ENCODE peak calls at places on chromosomes 7 and 10, in ten cellular contexts. One of them, this sample, is unnamed.

GRCh38 chr7:155361363-155361680 is 63.6 kb downstream of the INSIG1 start:
- DNase-seq in transverse colon: no peak
- DNase-seq in BJ: no peak
- DNase-seq in thoracic aorta: no peak
- DNase-seq in right lobe of liver: peak; percentile 30
- DNase-seq in cardiac fibroblast: no peak
- DNase-seq in dorsolateral prefrontal cortex: no peak
- DNase-seq in RWPE1: no peak
- DNase-seq in nephron progenitor cell: no peak
- DNase-seq in HFFc6: no peak
- DNase-seq in this sample: no peak

GRCh38 chr7:41219276-41219675 is 483.6 kb downstream of the INHBA start:
- DNase-seq in BJ: no peak
- DNase-seq in RWPE1: no peak
- DNase-seq in nephron progenitor cell: no peak
- DNase-seq in cardiac fibroblast: peak; percentile 27
- DNase-seq in right lobe of liver: no peak
- DNase-seq in thoracic aorta: no peak
- DNase-seq in transverse colon: no peak
- DNase-seq in dorsolateral prefrontal cortex: no peak
- DNase-seq in HFFc6: no peak
- DNase-seq in this sample: no peak

GRCh38 chr10:129580010-129580409 is 113.0 kb downstream of the MGMT start:
- DNase-seq in RWPE1: no peak
- DNase-seq in right lobe of liver: no peak
- DNase-seq in transverse colon: no peak
- DNase-seq in BJ: no peak
- DNase-seq in dorsolateral prefrontal cortex: no peak
- DNase-seq in nephron progenitor cell: no peak
- DNase-seq in thoracic aorta: no peak
- DNase-seq in cardiac fibroblast: no peak
- DNase-seq in HFFc6: no peak
- DNase-seq in this sample: no peak

GRCh38 chr7:111744501-111745155 is 182.3 kb upstream of the IMMP2L start:
- DNase-seq in dorsolateral prefrontal cortex: no peak
- DNase-seq in thoracic aorta: no peak
- DNase-seq in right lobe of liver: no peak
- DNase-seq in HFFc6: peak; percentile 59
- DNase-seq in BJ: no peak
- DNase-seq in transverse colon: no peak
- DNase-seq in nephron progenitor cell: no peak
- DNase-seq in RWPE1: no peak
- DNase-seq in cardiac fibroblast: peak; percentile 38
- DNase-seq in this sample: no peak

GRCh38 chr10:49365675-49366415 is 30.0 kb downstream of the DRGX start:
- DNase-seq in nephron progenitor cell: no peak
- DNase-seq in transverse colon: no peak
- DNase-seq in right lobe of liver: no peak
- DNase-seq in cardiac fibroblast: no peak
- DNase-seq in dorsolateral prefrontal cortex: no peak
- DNase-seq in BJ: no peak
- DNase-seq in HFFc6: no peak
- DNase-seq in RWPE1: no peak
- DNase-seq in thoracic aorta: no peak
- DNase-seq in this sample: no peak

GRCh38 chr10:70596860-70597809 is 5.4 kb downstream of the PRF1 start:
- DNase-seq in HFFc6: no peak
- DNase-seq in right lobe of liver: no peak
- DNase-seq in BJ: no peak
- DNase-seq in cardiac fibroblast: no peak
- DNase-seq in dorsolateral prefrontal cortex: no peak
- DNase-seq in transverse colon: no peak
- DNase-seq in nephron progenitor cell: no peak
- DNase-seq in RWPE1: peak; percentile 34
- DNase-seq in thoracic aorta: no peak
- DNase-seq in this sample: no peak

GRCh38 chr10:69045441-69046300 is 42.2 kb upstream of the SRGN start:
- DNase-seq in HFFc6: no peak
- DNase-seq in transverse colon: no peak
- DNase-seq in cardiac fibroblast: peak; percentile 82
- DNase-seq in dorsolateral prefrontal cortex: no peak
- DNase-seq in nephron progenitor cell: no peak
- DNase-seq in thoracic aorta: no peak
- DNase-seq in right lobe of liver: no peak
- DNase-seq in RWPE1: peak; percentile 77
- DNase-seq in BJ: no peak
- DNase-seq in this sample: no peak

GRCh38 chr10:114876602-114877300 is 55.2 kb downstream of the FHIP2A start:
- DNase-seq in thoracic aorta: no peak
- DNase-seq in HFFc6: peak; percentile 52
- DNase-seq in nephron progenitor cell: peak; percentile 79
- DNase-seq in cardiac fibroblast: peak; percentile 82
- DNase-seq in transverse colon: peak; percentile 62
- DNase-seq in right lobe of liver: peak; percentile 77
- DNase-seq in dorsolateral prefrontal cortex: peak; percentile 80
- DNase-seq in RWPE1: peak; percentile 90
- DNase-seq in BJ: no peak
- DNase-seq in this sample: peak; percentile 52

GRCh38 chr10:118409295-118409694 is 67.2 kb upstream of the FAM204A start:
- DNase-seq in cardiac fibroblast: no peak
- DNase-seq in right lobe of liver: no peak
- DNase-seq in HFFc6: no peak
- DNase-seq in dorsolateral prefrontal cortex: no peak
- DNase-seq in transverse colon: no peak
- DNase-seq in nephron progenitor cell: no peak
- DNase-seq in RWPE1: no peak
- DNase-seq in BJ: no peak
- DNase-seq in thoracic aorta: no peak
- DNase-seq in this sample: no peak

GRCh38 chr10:132865236-132865635 is 77.1 kb downstream of the CFAP46 start:
- DNase-seq in RWPE1: no peak
- DNase-seq in nephron progenitor cell: peak; percentile 34
- DNase-seq in right lobe of liver: peak; percentile 29
- DNase-seq in HFFc6: no peak
- DNase-seq in dorsolateral prefrontal cortex: peak; percentile 23
- DNase-seq in BJ: no peak
- DNase-seq in cardiac fibroblast: no peak
- DNase-seq in transverse colon: peak; percentile 0
- DNase-seq in thoracic aorta: no peak
- DNase-seq in this sample: peak; percentile 9

GRCh38 chr10:109987413-109987812 is 20.4 kb upstream of the ADD3 start:
- DNase-seq in thoracic aorta: no peak
- DNase-seq in dorsolateral prefrontal cortex: no peak
- DNase-seq in cardiac fibroblast: peak; percentile 74
- DNase-seq in BJ: no peak
- DNase-seq in transverse colon: no peak
- DNase-seq in RWPE1: peak; percentile 42
- DNase-seq in right lobe of liver: no peak
- DNase-seq in nephron progenitor cell: no peak
- DNase-seq in HFFc6: peak; percentile 83
- DNase-seq in this sample: no peak

DNA sequence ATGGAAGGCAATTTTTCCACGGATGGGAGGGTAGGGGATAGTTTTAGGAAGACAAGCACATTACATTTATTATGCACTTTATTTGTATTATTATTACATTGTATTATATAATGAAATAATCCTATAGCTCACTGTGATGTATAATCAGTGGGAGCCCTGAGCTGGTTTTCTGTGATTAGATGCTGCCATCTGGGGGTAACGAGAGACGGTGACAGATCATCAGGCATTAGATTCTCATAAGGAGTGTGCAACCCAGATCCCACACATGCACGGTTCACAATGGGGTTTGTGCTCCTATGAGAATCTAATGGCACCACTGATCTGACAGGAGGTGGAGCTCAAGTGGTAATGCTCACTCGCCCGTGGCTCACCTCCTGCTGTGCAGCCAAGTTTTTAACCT is 103.9 kb upstream of the STK17A start:
- DNase-seq in HFFc6: no peak
- DNase-seq in nephron progenitor cell: no peak
- DNase-seq in BJ: no peak
- DNase-seq in transverse colon: no peak
- DNase-seq in right lobe of liver: no peak
- DNase-seq in RWPE1: no peak
- DNase-seq in dorsolateral prefrontal cortex: no peak
- DNase-seq in thoracic aorta: no peak
- DNase-seq in cardiac fibroblast: no peak
- DNase-seq in this sample: no peak
- TF ChIP-seq CTCF in HFFc6: no peak
- TF ChIP-seq CTCF in nephron progenitor cell: no peak
- TF ChIP-seq CTCF in BJ: no peak
- TF ChIP-seq CTCF in transverse colon: no peak
- TF ChIP-seq CTCF in right lobe of liver: peak; percentile 14
- TF ChIP-seq CTCF in RWPE1: no peak
- TF ChIP-seq CTCF in dorsolateral prefrontal cortex: no peak
- TF ChIP-seq CTCF in thoracic aorta: no peak
- TF ChIP-seq CTCF in cardiac fibroblast: no peak
- TF ChIP-seq CTCF in this sample: no peak

DNA sequence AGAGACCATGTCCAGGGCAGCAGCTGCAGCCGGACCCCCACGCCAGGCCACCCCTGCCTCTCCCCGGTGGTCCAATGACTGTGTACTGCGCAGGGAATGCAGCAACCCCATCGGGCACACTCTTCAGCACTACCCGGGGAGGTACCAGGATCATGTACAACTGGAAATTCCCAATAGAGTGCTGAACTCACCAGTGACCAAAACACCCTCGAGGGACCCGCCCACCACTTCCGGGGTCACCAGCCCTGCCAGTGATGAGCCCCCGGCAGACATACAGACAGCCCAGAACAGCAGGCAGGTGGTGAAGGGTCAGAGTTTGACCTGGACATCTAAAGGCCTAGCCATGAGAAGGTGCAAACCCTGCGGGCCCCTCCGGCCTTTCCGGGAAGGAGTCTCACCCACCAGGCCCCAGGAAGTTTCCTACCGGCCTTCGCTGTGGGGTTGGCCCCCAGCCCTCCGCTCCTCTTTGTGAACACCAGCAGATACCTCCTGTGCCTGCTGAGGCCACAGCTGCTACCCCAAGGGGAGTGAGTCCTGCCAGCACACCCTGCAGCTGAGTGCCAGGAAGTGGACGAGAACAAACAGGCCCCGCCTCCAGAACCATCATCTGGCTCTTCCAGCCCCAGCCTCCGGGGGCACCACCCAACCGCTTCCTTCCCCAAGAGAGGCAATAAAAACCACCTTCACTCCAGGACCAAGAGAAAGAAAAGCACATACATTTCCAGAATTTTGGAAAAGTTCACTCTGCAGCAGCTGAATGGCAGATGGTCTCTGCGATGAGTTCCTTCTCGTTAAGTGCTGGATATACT is 5.0 kb upstream of the ANKRD61 start:
- DNase-seq in dorsolateral prefrontal cortex: no peak
- DNase-seq in HFFc6: peak; percentile 22
- DNase-seq in thoracic aorta: peak; percentile 19
- DNase-seq in BJ: no peak
- DNase-seq in right lobe of liver: peak; percentile 61
- DNase-seq in nephron progenitor cell: peak; percentile 12
- DNase-seq in RWPE1: peak; percentile 63
- DNase-seq in cardiac fibroblast: peak; percentile 36
- DNase-seq in transverse colon: peak; percentile 89
- DNase-seq in this sample: no peak
- TF ChIP-seq CTCF in dorsolateral prefrontal cortex: no peak
- TF ChIP-seq CTCF in HFFc6: peak; percentile 56
- TF ChIP-seq CTCF in thoracic aorta: no peak
- TF ChIP-seq CTCF in BJ: peak; percentile 43
- TF ChIP-seq CTCF in right lobe of liver: no peak
- TF ChIP-seq CTCF in nephron progenitor cell: no peak
- TF ChIP-seq CTCF in RWPE1: no peak
- TF ChIP-seq CTCF in cardiac fibroblast: peak; percentile 45
- TF ChIP-seq CTCF in transverse colon: peak; percentile 34
- TF ChIP-seq CTCF in this sample: peak; percentile 33

GRCh38 chr7:116876664-116877442 is 14.5 kb downstream of the CAPZA2 start:
- DNase-seq in transverse colon: peak; percentile 55
- DNase-seq in dorsolateral prefrontal cortex: no peak
- DNase-seq in right lobe of liver: peak; percentile 60
- DNase-seq in nephron progenitor cell: no peak
- DNase-seq in thoracic aorta: peak; percentile 28
- DNase-seq in HFFc6: no peak
- DNase-seq in RWPE1: no peak
- DNase-seq in BJ: no peak
- DNase-seq in cardiac fibroblast: peak; percentile 72
- DNase-seq in this sample: no peak

GRCh38 chr7:116877443-116878217 is 15.2 kb downstream of the CAPZA2 start:
- DNase-seq in thoracic aorta: no peak
- DNase-seq in right lobe of liver: no peak
- DNase-seq in transverse colon: no peak
- DNase-seq in dorsolateral prefrontal cortex: no peak
- DNase-seq in cardiac fibroblast: no peak
- DNase-seq in RWPE1: no peak
- DNase-seq in HFFc6: no peak
- DNase-seq in BJ: no peak
- DNase-seq in nephron progenitor cell: no peak
- DNase-seq in this sample: no peak

GRCh38 chr7:116873619-116874018 is 11.2 kb downstream of the CAPZA2 start:
- DNase-seq in RWPE1: no peak
- DNase-seq in dorsolateral prefrontal cortex: no peak
- DNase-seq in cardiac fibroblast: no peak
- DNase-seq in HFFc6: no peak
- DNase-seq in transverse colon: no peak
- DNase-seq in thoracic aorta: no peak
- DNase-seq in right lobe of liver: no peak
- DNase-seq in BJ: no peak
- DNase-seq in nephron progenitor cell: no peak
- DNase-seq in this sample: no peak

GRCh38 chr7:116871061-116871700 is 8.8 kb downstream of the CAPZA2 start:
- DNase-seq in right lobe of liver: no peak
- DNase-seq in BJ: no peak
- DNase-seq in RWPE1: no peak
- DNase-seq in nephron progenitor cell: no peak
- DNase-seq in thoracic aorta: no peak
- DNase-seq in cardiac fibroblast: no peak
- DNase-seq in transverse colon: no peak
- DNase-seq in dorsolateral prefrontal cortex: no peak
- DNase-seq in HFFc6: no peak
- DNase-seq in this sample: no peak

GRCh38 chr7:116872026-116872425 is 9.6 kb downstream of the CAPZA2 start:
- DNase-seq in RWPE1: no peak
- DNase-seq in BJ: no peak
- DNase-seq in nephron progenitor cell: no peak
- DNase-seq in right lobe of liver: no peak
- DNase-seq in HFFc6: no peak
- DNase-seq in dorsolateral prefrontal cortex: no peak
- DNase-seq in cardiac fibroblast: peak; percentile 49
- DNase-seq in transverse colon: no peak
- DNase-seq in thoracic aorta: no peak
- DNase-seq in this sample: no peak
- TF ChIP-seq CTCF in RWPE1: no peak
- TF ChIP-seq CTCF in BJ: no peak
- TF ChIP-seq CTCF in nephron progenitor cell: no peak
- TF ChIP-seq CTCF in right lobe of liver: no peak
- TF ChIP-seq CTCF in HFFc6: no peak
- TF ChIP-seq CTCF in dorsolateral prefrontal cortex: no peak
- TF ChIP-seq CTCF in cardiac fibroblast: no peak
- TF ChIP-seq CTCF in transverse colon: no peak
- TF ChIP-seq CTCF in thoracic aorta: no peak
- TF ChIP-seq CTCF in this sample: no peak

DNA sequence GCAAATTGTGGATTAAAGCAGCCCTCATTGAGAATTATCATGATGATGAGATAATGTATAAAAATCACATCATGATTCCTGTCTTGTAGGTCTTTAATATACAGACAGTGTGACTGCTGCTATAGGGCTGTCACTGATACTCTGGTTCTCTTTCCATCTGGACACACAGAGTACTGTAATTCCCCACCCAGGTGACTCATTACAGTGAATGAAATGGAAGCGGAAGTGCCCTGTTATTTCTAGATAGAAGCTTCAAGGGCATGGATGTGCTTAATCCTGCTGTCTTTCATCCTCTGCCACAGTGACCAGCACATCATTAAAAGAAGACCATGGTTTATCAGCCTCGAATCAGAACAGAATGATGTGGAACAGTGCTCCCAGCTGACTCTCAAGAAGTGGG is 1234.0 kb downstream of the SORCS3 start:
- DNase-seq in thoracic aorta: no peak
- DNase-seq in cardiac fibroblast: no peak
- DNase-seq in BJ: no peak
- DNase-seq in right lobe of liver: no peak
- DNase-seq in dorsolateral prefrontal cortex: no peak
- DNase-seq in nephron progenitor cell: no peak
- DNase-seq in HFFc6: no peak
- DNase-seq in transverse colon: no peak
- DNase-seq in RWPE1: no peak
- DNase-seq in this sample: no peak
- TF ChIP-seq CTCF in thoracic aorta: no peak
- TF ChIP-seq CTCF in cardiac fibroblast: no peak
- TF ChIP-seq CTCF in BJ: no peak
- TF ChIP-seq CTCF in right lobe of liver: no peak
- TF ChIP-seq CTCF in dorsolateral prefrontal cortex: no peak
- TF ChIP-seq CTCF in nephron progenitor cell: no peak
- TF ChIP-seq CTCF in HFFc6: no peak
- TF ChIP-seq CTCF in transverse colon: no peak
- TF ChIP-seq CTCF in RWPE1: no peak
- TF ChIP-seq CTCF in this sample: no peak

This sample was measured in progenitor cell of endocrine pancreas.